ENCODE peak calls at places on chromosomes 2 and 18, in seven cellular contexts. C, V, M, Z, J, D and L are unnamed samples.

GRCh38 chr2:10260130-10260529 is 42.6 kb upstream of the HPCAL1 start:
- DNase-seq in Z (no peak), J (no peak), C (no peak), V (no peak), D (no peak), M (no peak), L (no peak)

GRCh38 chr2:213232649-213233437 is 51.4 kb upstream of the SPAG16 start:
- DNase-seq in M (no peak), J (peak), V (no peak), Z (peak), C (no peak), D (peak), L (peak)

GRCh38 chr2:22355816-22356433 is 1029.1 kb upstream of the KLHL29 start:
- DNase-seq in M (peak), C (no peak), V (peak), J (peak), Z (peak), D (peak), L (peak)

GRCh38 chr18:6650063-6650462 is 79.5 kb upstream of the ARHGAP28 start:
- DNase-seq in C (no peak), V (no peak), D (no peak), J (no peak), Z (no peak), M (no peak), L (no peak)

GRCh38 chr2:228917195-228917594 is 353.9 kb downstream of the PID1 start:
- DNase-seq in D (peak), Z (peak), J (no peak), C (peak), M (no peak), V (no peak), L (no peak)

GRCh38 chr18:59308201-59309014 is 10.0 kb downstream of the CPLX4 start:
- DNase-seq in Z (peak), M (peak), D (peak), J (peak), V (peak), C (peak), L (peak)

GRCh38 chr2:30684996-30685395 is 122.2 kb downstream of the CAPN13 start:
- DNase-seq in M (peak), C (no peak), V (no peak), D (no peak), Z (no peak), J (no peak), L (no peak)

GRCh38 chr18:9095297-9096012 is 7.0 kb upstream of the NDUFV2 start:
- DNase-seq in C (no peak), D (peak), Z (peak), M (no peak), J (no peak), V (no peak), L (no peak)

GRCh38 chr2:175476950-175477349 is 295.4 kb upstream of the ATP5MC3 start:
- DNase-seq in J (no peak), D (no peak), M (no peak), C (no peak), Z (no peak), V (no peak), L (no peak)

GRCh38 chr2:8538951-8539621 is 142.8 kb upstream of the ID2 start:
- DNase-seq in D (no peak), M (no peak), J (no peak), Z (no peak), V (no peak), C (no peak), L (no peak)

GRCh38 chr2:237877576-237878307 is 18.3 kb downstream of the RAMP1 start:
- DNase-seq in M (no peak), Z (no peak), J (no peak), D (no peak), C (no peak), V (no peak), L (no peak)

GRCh38 chr2:163800889-163801498 is 65.2 kb upstream of the FIGN start:
- DNase-seq in M (no peak), Z (peak), J (peak), V (no peak), D (peak), C (peak), L (no peak)

GRCh38 chr2:178413472-178414265 is 37.3 kb downstream of the PRKRA start:
- DNase-seq in V (peak), D (peak), M (peak), Z (peak), J (peak), C (peak), L (peak)

GRCh38 chr2:95349568-95350319 is 52.6 kb downstream of the KCNIP3 start:
- DNase-seq in D (no peak), J (no peak), M (no peak), C (no peak), Z (no peak), V (peak), L (no peak)

GRCh38 chr2:79977782-79978181 is 326.8 kb downstream of the LRRTM1 start:
- DNase-seq in C (no peak), J (peak), M (no peak), V (no peak), Z (peak), D (no peak), L (no peak)

GRCh38 chr2:146532748-146533147 is 1312.1 kb upstream of the ACVR2A start:
- DNase-seq in V (no peak), M (no peak), J (no peak), D (no peak), Z (no peak), C (no peak), L (no peak)

GRCh38 chr2:222410534-222410933 is 13.8 kb upstream of the SGPP2 start:
- DNase-seq in J (peak), V (peak), Z (no peak), M (no peak), C (peak), D (no peak), L (no peak)

GRCh38 chr2:88669371-88670214 is 21.9 kb upstream of the RPIA start:
- DNase-seq in M (no peak), C (peak), V (peak), D (peak), Z (peak), J (peak), L (no peak)

GRCh38 chr2:28627722-28628480 is 123.7 kb upstream of the PPP1CB start:
- DNase-seq in Z (peak), D (no peak), C (no peak), J (no peak), V (no peak), M (no peak), L (no peak)

GRCh38 chr18:78032574-78032973 is 782.9 kb downstream of the GALR1 start:
- DNase-seq in D (no peak), J (no peak), C (no peak), V (no peak), Z (no peak), M (no peak), L (no peak)

GRCh38 chr2:27884546-27884945 is 5.6 kb downstream of the RBKS start:
- DNase-seq in J (no peak), M (no peak), C (no peak), D (no peak), Z (no peak), V (no peak), L (no peak)

GRCh38 chr2:226799976-226800940 is 638 bp upstream of the IRS1 start:
- DNase-seq in Z (peak), J (peak), C (no peak), M (peak), D (peak), V (peak), L (no peak)

GRCh38 chr2:16828828-16829160 is 163.2 kb upstream of the CYRIA start:
- DNase-seq in M (peak), J (no peak), C (no peak), D (no peak), V (peak), Z (no peak), L (no peak)

GRCh38 chr2:171109571-171109970 is 51.1 kb downstream of the TLK1 start:
- DNase-seq in V (no peak), C (no peak), Z (no peak), D (no peak), J (no peak), M (no peak), L (no peak)

GRCh38 chr2:223026357-223027110 is 25.5 kb upstream of the KCNE4 start:
- DNase-seq in J (no peak), V (no peak), C (no peak), Z (peak), M (no peak), D (peak), L (no peak)

GRCh38 chr2:1004398-1004797 is 53.7 kb downstream of the SNTG2 start:
- DNase-seq in D (no peak), M (no peak), C (no peak), V (no peak), Z (no peak), J (no peak), L (no peak)

GRCh38 chr2:17682098-17682857 is 71.3 kb downstream of the SMC6 start:
- DNase-seq in J (peak), D (no peak), C (no peak), M (no peak), Z (no peak), V (no peak), L (no peak)

GRCh38 chr2:55141572-55142413 is 90.3 kb downstream of the CLHC1 start:
- DNase-seq in D (peak), J (no peak), V (no peak), Z (peak), M (no peak), C (no peak), L (no peak)

DNA sequence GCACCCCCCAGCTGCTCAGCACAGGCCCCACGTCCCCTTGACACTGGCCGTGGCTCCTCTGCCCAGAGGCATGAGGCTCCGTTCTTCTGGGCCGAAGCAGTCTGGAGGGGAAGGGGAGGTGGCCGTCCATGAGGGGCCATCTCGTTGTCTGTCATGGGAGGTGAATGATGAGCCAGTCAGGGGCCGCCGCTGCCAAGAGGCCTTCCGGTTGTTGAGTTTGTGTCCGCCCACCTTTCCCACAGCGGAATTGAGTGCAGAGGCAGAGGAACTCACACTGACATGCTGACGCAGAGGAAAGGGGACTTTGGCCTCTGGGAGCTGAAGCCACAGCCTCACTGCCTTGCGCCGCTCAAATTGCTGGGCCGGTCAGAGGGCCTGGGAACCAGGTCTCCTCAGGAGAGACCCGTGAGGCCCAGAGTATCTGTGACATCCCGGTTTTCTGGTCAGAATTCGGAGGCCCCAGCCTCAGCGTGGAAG is 268.4 kb downstream of the ATAD2B start:
- DNase-seq in C (no peak), D (peak), J (no peak), Z (peak), V (no peak), M (no peak), L (no peak)
- H3K27ac ChIP-seq in C (no peak), D (no peak), J (no peak), Z (no peak), V (no peak), M (no peak), L (no peak)

DNA sequence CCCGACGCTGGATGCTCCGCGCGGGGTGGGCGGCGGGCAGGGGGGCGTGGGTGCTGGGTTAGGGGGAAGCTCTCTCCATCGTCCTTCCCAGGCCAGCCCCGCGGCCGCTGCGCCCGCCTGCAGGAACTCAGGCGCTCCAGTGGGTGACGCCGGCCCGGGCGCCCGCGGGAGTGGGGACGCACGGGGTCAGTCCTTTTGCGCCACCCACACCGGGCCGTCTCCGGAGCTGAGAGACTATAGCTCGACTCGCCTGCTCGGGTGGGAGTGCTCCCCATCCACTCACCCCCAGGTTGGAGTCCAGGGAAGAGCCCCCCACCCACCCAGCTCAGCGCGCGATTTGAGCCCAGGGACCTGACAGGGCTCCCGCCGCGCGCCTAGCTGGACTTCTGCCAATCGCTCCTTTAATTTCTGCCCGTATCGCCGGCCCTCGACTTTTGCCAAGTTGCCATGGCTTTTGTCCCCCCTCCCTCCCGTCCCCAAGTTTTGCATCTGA is 205.6 kb upstream of the SMAD2 start:
- DNase-seq in D (no peak), M (no peak), V (no peak), J (no peak), Z (no peak), C (no peak), L (no peak)
- H3K9ac ChIP-seq in D (peak), M (no peak), V (no peak), J (peak), Z (no peak), C (no peak), L (no peak)

DNA sequence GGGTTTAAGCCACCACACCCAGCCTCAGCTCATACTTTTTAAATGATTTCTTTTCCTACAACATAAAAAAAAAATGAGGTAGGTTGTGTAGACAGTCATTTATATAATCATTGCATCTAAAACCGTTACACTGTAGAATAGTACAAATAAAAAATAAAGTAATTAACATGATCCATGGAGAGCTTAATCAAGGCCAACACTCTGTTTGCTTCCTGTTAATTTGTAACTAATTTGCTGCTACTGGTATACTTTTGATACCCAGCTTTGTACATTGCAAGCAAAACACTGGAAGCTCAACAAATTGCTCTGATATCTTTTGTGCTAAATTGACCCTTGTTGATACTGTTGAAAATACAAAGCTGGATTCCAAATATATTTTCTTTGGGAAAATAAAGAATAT is 20.2 kb upstream of the KCTD1 start:
- DNase-seq in M (no peak), Z (no peak), D (no peak), J (no peak), V (no peak), C (no peak), L (no peak)
- H4K8ac ChIP-seq in M (no peak), Z (no peak), D (no peak), J (no peak), V (no peak), C (no peak), L (no peak)

DNA sequence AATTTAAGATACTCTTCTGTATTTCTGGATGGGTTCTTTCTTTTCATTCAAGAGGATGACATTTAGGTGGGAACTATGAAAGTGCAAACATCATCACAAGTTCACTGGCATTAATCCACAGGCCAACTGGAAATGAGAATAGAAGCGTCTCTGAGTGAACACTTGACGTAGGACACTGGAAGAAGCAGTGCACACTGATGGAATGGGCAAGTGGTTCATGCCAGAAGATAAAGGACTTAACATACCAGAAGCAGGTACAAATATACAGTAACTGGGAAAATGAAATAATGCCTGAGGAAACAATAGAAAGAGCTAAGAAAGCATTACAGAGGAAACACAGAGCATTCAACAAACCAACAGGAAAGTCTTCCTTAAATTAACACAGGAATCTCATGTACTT is 120.9 kb upstream of the CCDC195 start:
- DNase-seq in V (no peak), M (no peak), C (no peak), Z (no peak), D (no peak), J (no peak), L (no peak)
- H3K27ac ChIP-seq in V (no peak), M (no peak), C (no peak), Z (peak), D (no peak), J (no peak), L (no peak)

GRCh38 chr2:167440382-167440781 is 552.1 kb downstream of the XIRP2 start:
- DNase-seq in V (no peak), J (no peak), M (no peak), C (no peak), Z (no peak), D (no peak), L (no peak)
- H3K9ac ChIP-seq in V (no peak), J (no peak), M (no peak), C (no peak), Z (no peak), D (no peak), L (no peak)

DNA sequence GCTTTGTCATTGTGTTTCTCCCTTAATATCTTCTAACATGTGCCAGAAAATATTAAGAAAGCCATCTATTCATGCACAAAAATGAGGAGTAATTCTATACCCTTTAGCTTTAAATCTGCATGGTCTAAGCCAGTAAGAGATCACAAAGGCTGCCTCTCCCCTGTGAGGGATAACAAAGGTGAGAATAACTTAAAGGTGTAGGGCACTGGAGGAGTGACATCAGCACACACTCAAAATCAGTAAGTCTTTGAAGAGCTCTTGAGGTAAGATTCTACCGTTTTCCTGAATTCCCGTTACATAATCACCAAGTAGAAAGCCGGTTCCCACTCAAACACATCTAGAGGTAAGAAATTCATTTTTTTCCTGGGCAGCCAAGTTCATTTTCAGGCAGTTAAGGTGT is 123.9 kb upstream of the SULT1C3 start:
- DNase-seq in M (no peak), V (no peak), C (no peak), D (no peak), Z (no peak), J (peak), L (no peak)
- H4K8ac ChIP-seq in M (no peak), V (no peak), C (no peak), D (no peak), Z (no peak), J (no peak), L (no peak)

GRCh38 chr2:7007846-7008741 is 90.9 kb downstream of the RNF144A start:
- DNase-seq in D (peak), M (no peak), V (no peak), C (peak), Z (no peak), J (peak), L (no peak)
- H3K27ac ChIP-seq in D (no peak), M (no peak), V (no peak), C (no peak), Z (no peak), J (no peak), L (no peak)